ENCODE peak calls at places on chromosomes 13 and 19, in ten cellular contexts. Y, M, T, W, J, L, Q, H, U and E are unnamed samples.

GRCh38 chr13:71374471-71375041 is 492.4 kb downstream of the DACH1 start:
- DNase-seq in U (peak), Y (no peak), Q (no peak), T (peak), L (no peak), W (no peak), M (no peak), H (no peak), J (no peak), E (no peak)

GRCh38 chr13:92727118-92727517 is 499.5 kb upstream of the GPC6 start:
- DNase-seq in L (no peak), W (no peak), H (peak), J (no peak), U (no peak), M (no peak), T (no peak), Q (no peak), Y (no peak), E (no peak)

GRCh38 chr19:38047048-38047435 is 140.0 kb downstream of the SIPA1L3 start:
- DNase-seq in T (no peak), J (no peak), M (no peak), L (no peak), H (no peak), U (no peak), Y (no peak), W (no peak), Q (no peak), E (no peak)

GRCh38 chr13:74145249-74145970 is 11.2 kb upstream of the KLF12 start:
- DNase-seq in Q (peak), M (no peak), L (no peak), W (no peak), Y (no peak), J (no peak), U (peak), T (no peak), H (peak), E (no peak)

GRCh38 chr19:4197625-4198466 is 15.4 kb downstream of the ANKRD24 start:
- DNase-seq in Q (no peak), W (no peak), Y (no peak), U (no peak), J (peak), M (no peak), T (no peak), H (no peak), L (no peak), E (no peak)

GRCh38 chr13:41050041-41050440 is 11.3 kb upstream of the WBP4 start:
- DNase-seq in J (no peak), W (no peak), L (no peak), Y (no peak), T (no peak), Q (no peak), U (no peak), H (no peak), M (no peak), E (no peak)

GRCh38 chr19:39428309-39429112 is 7.2 kb downstream of the RPS16 start:
- DNase-seq in T (no peak), H (peak), U (no peak), L (no peak), J (no peak), M (peak), Q (peak), W (peak), Y (peak), E (no peak)

GRCh38 chr13:113350065-113350937 is 13.6 kb downstream of the GRTP1 start:
- DNase-seq in W (no peak), Y (no peak), M (no peak), Q (no peak), L (no peak), H (no peak), T (no peak), U (no peak), J (peak), E (no peak)

GRCh38 chr19:6811906-6812305 is 39.4 kb downstream of the VAV1 start:
- DNase-seq in J (peak), H (peak), Y (no peak), T (no peak), L (no peak), U (peak), W (no peak), Q (peak), M (no peak), E (no peak)

GRCh38 chr19:38891791-38892190 is 7.6 kb downstream of the SIRT2 start:
- DNase-seq in J (no peak), Y (no peak), T (no peak), Q (no peak), W (no peak), M (no peak), L (no peak), U (no peak), H (no peak), E (no peak)

GRCh38 chr19:38660724-38661123 is 13.3 kb downstream of the ACTN4 start:
- DNase-seq in Y (no peak), Q (no peak), W (no peak), U (no peak), M (no peak), T (no peak), J (no peak), H (no peak), L (no peak), E (no peak)

GRCh38 chr19:13839938-13840750 is 36.8 kb upstream of the NANOS3 start:
- DNase-seq in J (peak), Y (peak), M (peak), W (peak), H (peak), Q (peak), T (no peak), L (peak), U (peak), E (peak)

GRCh38 chr19:35757749-35758608 is at the start of gene PROSER3:
- DNase-seq in W (peak), L (peak), Q (peak), M (peak), Y (peak), U (peak), H (peak), T (peak), J (peak), E (peak)

GRCh38 chr13:32969516-32969941 is 46.7 kb upstream of the KL start:
- DNase-seq in H (peak), M (no peak), J (no peak), L (no peak), W (peak), T (no peak), Y (no peak), U (no peak), Q (peak), E (no peak)

GRCh38 chr13:58151452-58151851 is 519.9 kb downstream of the PCDH17 start:
- DNase-seq in J (no peak), W (no peak), Q (no peak), U (no peak), M (no peak), L (no peak), Y (no peak), H (no peak), T (no peak), E (no peak)

GRCh38 chr13:104473936-104474335 is 1407.7 kb upstream of the SLC10A2 start:
- DNase-seq in Y (no peak), L (no peak), H (no peak), T (no peak), U (no peak), J (peak), Q (no peak), M (no peak), W (no peak), E (no peak)

GRCh38 chr13:78286748-78287147 is 316.6 kb downstream of the POU4F1 start:
- DNase-seq in L (no peak), T (no peak), W (no peak), J (no peak), Q (no peak), M (no peak), H (no peak), Y (no peak), U (no peak), E (no peak)

GRCh38 chr19:48400018-48400742 is 6.7 kb downstream of the GRIN2D start:
- DNase-seq in W (peak), Q (peak), T (peak), U (peak), H (peak), M (no peak), J (peak), Y (peak), L (no peak), E (no peak)

GRCh38 chr13:112825071-112825470 is 135.2 kb downstream of the ATP11A start:
- DNase-seq in W (no peak), T (no peak), L (no peak), U (no peak), M (no peak), H (no peak), Y (no peak), Q (no peak), J (no peak), E (no peak)

GRCh38 chr13:98445340-98446233 is 131.3 kb downstream of the STK24 start:
- DNase-seq in U (peak), H (peak), W (peak), T (peak), Y (peak), L (no peak), Q (peak), M (peak), J (peak), E (peak)

GRCh38 chr13:86087241-86087640 is 288.0 kb upstream of the SLITRK6 start:
- DNase-seq in W (no peak), J (peak), T (no peak), Q (no peak), M (no peak), U (no peak), H (no peak), L (no peak), Y (no peak), E (no peak)

GRCh38 chr13:110518571-110518970 is 43.0 kb downstream of the RAB20 start:
- DNase-seq in T (no peak), Y (peak), M (no peak), H (no peak), U (no peak), L (no peak), W (no peak), Q (no peak), J (no peak), E (no peak)

GRCh38 chr19:15412832-15413231 is 6.0 kb downstream of the AKAP8L start:
- DNase-seq in L (no peak), M (no peak), J (no peak), Y (no peak), W (no peak), U (no peak), H (no peak), Q (peak), T (no peak), E (no peak)

GRCh38 chr13:80276371-80277289 is 64.3 kb downstream of the SPRY2 start:
- DNase-seq in T (peak), M (no peak), H (peak), Q (no peak), J (no peak), W (peak), U (peak), L (no peak), Y (no peak), E (peak)

GRCh38 chr13:107035778-107036177 is 467.8 kb upstream of the ARGLU1 start:
- DNase-seq in W (no peak), U (no peak), M (no peak), J (no peak), H (peak), L (no peak), Q (no peak), T (no peak), Y (no peak), E (no peak)

GRCh38 chr13:95494082-95494681 is 58.3 kb upstream of the CLDN10 start:
- DNase-seq in Y (peak), Q (peak), J (peak), W (no peak), M (no peak), U (peak), H (peak), L (no peak), T (peak), E (no peak)

GRCh38 chr19:9885077-9885552 is 50.0 kb downstream of the PIN1 start:
- DNase-seq in T (no peak), U (peak), M (no peak), J (no peak), Q (peak), L (peak), Y (no peak), W (peak), H (peak), E (no peak)

GRCh38 chr19:19464339-19465098 is 50.8 kb downstream of the TSSK6 start:
- DNase-seq in W (no peak), Q (peak), Y (no peak), M (no peak), T (peak), U (no peak), J (peak), H (peak), L (no peak), E (no peak)

GRCh38 chr13:41409611-41410010 is 47.7 kb upstream of the RGCC start:
- DNase-seq in J (peak), U (no peak), W (no peak), L (no peak), Y (no peak), T (no peak), Q (no peak), H (no peak), M (no peak), E (no peak)

DNA sequence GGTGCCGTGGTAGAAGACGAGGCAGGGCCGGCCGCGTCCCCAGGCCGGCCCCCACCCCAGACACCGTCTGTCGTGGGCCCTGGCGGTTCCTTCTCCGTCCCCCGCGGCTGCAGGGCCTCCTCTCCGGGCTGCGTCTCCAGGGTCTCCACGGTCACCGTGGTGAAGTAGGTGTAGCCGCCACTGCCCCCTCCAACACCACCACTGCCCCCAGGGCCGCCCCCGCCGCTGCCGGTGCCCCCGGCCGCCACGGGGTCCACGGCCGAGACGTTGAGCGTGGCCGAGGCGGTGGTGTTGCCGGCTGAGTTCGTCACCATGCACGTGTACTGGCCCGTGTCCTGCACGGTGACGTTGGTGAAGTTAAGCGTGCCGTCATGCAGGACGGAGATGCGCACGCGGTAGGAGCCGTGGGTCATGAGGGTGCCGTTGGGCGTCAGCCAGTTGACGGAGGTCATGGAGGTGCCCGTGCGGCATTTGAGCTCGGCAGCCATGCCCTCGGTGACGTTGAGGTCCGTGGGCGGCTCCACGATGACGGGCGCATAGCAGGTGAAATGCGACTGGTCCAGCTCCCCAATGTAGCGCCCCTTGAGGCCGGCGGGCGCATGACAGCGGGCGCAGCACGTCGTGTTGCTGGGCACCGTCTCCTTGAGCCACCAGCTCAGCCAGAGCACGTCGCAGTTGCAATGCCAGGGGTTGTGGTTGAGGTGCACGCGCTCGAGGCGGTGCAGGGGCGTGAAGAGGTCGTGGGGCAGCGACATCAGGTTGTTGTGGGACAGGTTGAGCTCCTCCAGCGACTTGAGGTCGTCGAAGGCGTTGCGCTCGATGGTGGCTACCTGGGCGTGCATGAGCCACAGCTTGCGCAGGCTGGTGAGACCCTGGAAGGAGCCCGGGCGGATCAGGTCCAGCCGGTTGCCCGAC is 4.6 kb upstream of the ASPDH start:
- DNase-seq in W (no peak), U (no peak), Q (no peak), J (no peak), T (no peak), Y (no peak), H (no peak), M (no peak), L (no peak), E (no peak)
- TF ChIP-seq CTCF in W (no peak), U (no peak), Q (no peak), J (no peak), T (peak), Y (no peak), H (no peak), M (no peak), L (no peak), E (no peak)

GRCh38 chr19:12672744-12673143 is 6.1 kb downstream of the WDR83 start:
- DNase-seq in U (no peak), L (no peak), H (no peak), M (no peak), Y (no peak), W (no peak), Q (no peak), T (no peak), J (no peak), E (no peak)

GRCh38 chr19:12675940-12676339 is 5.7 kb downstream of the DHPS start:
- DNase-seq in M (no peak), W (no peak), L (no peak), Y (no peak), U (no peak), J (no peak), T (no peak), Q (no peak), H (no peak), E (no peak)

GRCh38 chr19:12676928-12677327 is 4.8 kb downstream of the DHPS start:
- DNase-seq in W (no peak), M (no peak), U (no peak), T (no peak), Y (no peak), H (no peak), J (no peak), L (no peak), Q (no peak), E (no peak)

GRCh38 chr19:12675377-12675776 is 6.3 kb downstream of the DHPS start:
- DNase-seq in W (no peak), J (no peak), Y (no peak), Q (no peak), L (no peak), M (no peak), U (no peak), H (no peak), T (no peak), E (no peak)

GRCh38 chr19:12676384-12676792 is 5.3 kb downstream of the DHPS start:
- DNase-seq in Y (peak), L (no peak), U (peak), Q (peak), J (peak), T (peak), H (peak), W (peak), M (peak), E (peak)
- TF ChIP-seq CTCF in Y (peak), L (peak), U (peak), Q (peak), J (peak), T (peak), H (peak), W (peak), M (peak), E (peak)

GRCh38 chr19:33175886-33176669 is 18.1 kb upstream of the LRP3 start:
- DNase-seq in M (no peak), J (peak), U (peak), L (no peak), Y (no peak), H (peak), Q (peak), T (no peak), W (peak), E (no peak)

GRCh38 chr19:33175156-33175782 is 18.9 kb upstream of the LRP3 start:
- DNase-seq in M (no peak), U (no peak), J (no peak), T (no peak), Q (no peak), L (no peak), Y (no peak), H (no peak), W (no peak), E (no peak)

GRCh38 chr19:33176670-33177416 is 17.3 kb upstream of the LRP3 start:
- DNase-seq in Q (peak), H (peak), W (peak), T (peak), Y (peak), L (peak), J (peak), U (peak), M (peak), E (peak)

GRCh38 chr19:33174186-33174585 is 19.9 kb upstream of the LRP3 start:
- DNase-seq in T (no peak), Q (no peak), L (no peak), U (no peak), Y (no peak), J (no peak), M (no peak), H (no peak), W (no peak), E (no peak)

GRCh38 chr19:33177417-33177976 is 16.6 kb upstream of the LRP3 start:
- DNase-seq in L (peak), U (peak), H (no peak), J (no peak), Q (peak), T (peak), W (no peak), Y (no peak), M (no peak), E (peak)
- TF ChIP-seq CTCF in L (peak), U (peak), H (peak), J (no peak), Q (peak), T (peak), W (peak), Y (peak), M (peak), E (peak)

GRCh38 chr19:7831452-7831851 is 1.4 kb downstream of the EVI5L start:
- DNase-seq in H (peak), U (no peak), W (no peak), Y (no peak), L (no peak), J (peak), M (no peak), Q (peak), T (no peak), E (no peak)
- TF ChIP-seq CTCF in H (peak), U (peak), W (no peak), Y (no peak), L (no peak), J (peak), M (peak), Q (no peak), T (peak), E (no peak)

GRCh38 chr19:54448037-54448773 is 794 bp upstream of the LENG8 start:
- DNase-seq in Q (peak), Y (peak), J (peak), L (no peak), U (peak), W (peak), T (peak), M (peak), H (peak), E (peak)
- TF ChIP-seq CTCF in Q (no peak), Y (no peak), J (no peak), L (no peak), U (no peak), W (no peak), T (no peak), M (no peak), H (no peak), E (no peak)

DNA sequence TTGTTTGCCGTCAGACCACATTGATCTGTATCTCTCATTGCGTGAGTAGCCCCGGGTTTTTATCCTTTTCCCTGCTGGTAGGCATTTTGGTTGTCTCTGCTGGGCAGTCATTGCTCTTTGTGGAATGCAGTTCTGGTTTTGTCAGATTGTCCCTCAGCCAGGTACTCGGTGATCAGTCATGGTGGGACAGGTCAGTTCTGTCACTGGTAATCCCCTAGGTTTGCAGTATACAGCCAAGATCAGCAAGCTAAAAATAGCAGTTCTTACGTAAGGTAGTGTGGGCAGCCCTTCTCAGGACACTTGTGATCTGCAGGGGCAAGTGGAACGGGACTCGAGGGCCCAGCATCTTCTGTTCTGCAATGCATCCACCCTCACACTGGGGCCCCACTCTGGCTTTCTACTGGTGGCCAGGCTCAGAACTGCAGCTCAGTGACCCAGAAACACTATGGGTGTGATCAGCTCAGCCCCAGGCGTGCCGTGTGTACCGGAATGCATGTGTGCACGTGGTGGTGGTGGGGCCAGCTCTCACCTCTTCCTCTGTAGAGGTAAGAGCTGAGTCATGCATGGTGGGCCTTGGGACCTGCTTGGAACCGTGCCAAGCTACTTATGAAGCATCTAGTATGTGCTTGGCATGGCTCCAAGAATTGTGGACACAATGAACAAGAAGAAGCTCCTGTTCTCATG is 6.3 kb downstream of the PLEKHF1 start:
- DNase-seq in L (no peak), Y (no peak), J (peak), M (peak), W (no peak), U (no peak), T (no peak), H (no peak), Q (peak), E (no peak)
- TF ChIP-seq CTCF in L (no peak), Y (no peak), J (peak), M (peak), W (peak), U (peak), T (peak), H (no peak), Q (no peak), E (peak)

GRCh38 chr13:30113983-30114491 is 193.3 kb downstream of the KATNAL1 start:
- DNase-seq in U (no peak), J (no peak), H (no peak), Y (peak), W (no peak), T (no peak), M (no peak), L (no peak), Q (peak), E (no peak)
- TF ChIP-seq CTCF in U (no peak), J (no peak), H (no peak), Y (no peak), W (no peak), T (no peak), M (no peak), L (no peak), Q (no peak), E (no peak)